ENCODE peak calls at places on chromosomes 3 and 15, in five cellular contexts. One of them, this sample, is unnamed.

GRCh38 chr15:88716543-88717341 is 77.9 kb downstream of the ISG20 start:
- DNase-seq in foreskin fibroblast: no peak
- DNase-seq in choroid plexus epithelial cell: no peak
- DNase-seq in astrocyte of the spinal cord: no peak
- DNase-seq in right atrium auricular region: no peak
- DNase-seq in this sample: no peak

GRCh38 chr15:101028772-101029438 is 109.7 kb downstream of the LRRK1 start:
- DNase-seq in foreskin fibroblast: no peak
- DNase-seq in choroid plexus epithelial cell: no peak
- DNase-seq in astrocyte of the spinal cord: no peak
- DNase-seq in right atrium auricular region: peak
- DNase-seq in this sample: no peak

GRCh38 chr3:52789746-52790040 is 4.9 kb upstream of the ITIH3 start:
- DNase-seq in foreskin fibroblast: no peak
- DNase-seq in choroid plexus epithelial cell: no peak
- DNase-seq in astrocyte of the spinal cord: no peak
- DNase-seq in right atrium auricular region: no peak
- DNase-seq in this sample: no peak

GRCh38 chr3:134373942-134374790 is at the start of gene AMOTL2:
- DNase-seq in foreskin fibroblast: peak
- DNase-seq in choroid plexus epithelial cell: peak
- DNase-seq in astrocyte of the spinal cord: peak
- DNase-seq in right atrium auricular region: peak
- DNase-seq in this sample: peak

GRCh38 chr3:77256584-77257488 is 216.9 kb downstream of the ROBO2 start:
- DNase-seq in foreskin fibroblast: peak
- DNase-seq in choroid plexus epithelial cell: no peak
- DNase-seq in astrocyte of the spinal cord: no peak
- DNase-seq in right atrium auricular region: no peak
- DNase-seq in this sample: no peak

GRCh38 chr15:73708691-73709090 is 24.5 kb downstream of the CD276 start:
- DNase-seq in foreskin fibroblast: no peak
- DNase-seq in choroid plexus epithelial cell: no peak
- DNase-seq in astrocyte of the spinal cord: no peak
- DNase-seq in right atrium auricular region: no peak
- DNase-seq in this sample: no peak

GRCh38 chr3:50503947-50504346 is 513 bp upstream of the CACNA2D2 start:
- DNase-seq in foreskin fibroblast: no peak
- DNase-seq in choroid plexus epithelial cell: no peak
- DNase-seq in astrocyte of the spinal cord: no peak
- DNase-seq in right atrium auricular region: no peak
- DNase-seq in this sample: no peak

GRCh38 chr15:94280301-94280700 is 48.9 kb downstream of the MCTP2 start:
- DNase-seq in foreskin fibroblast: no peak
- DNase-seq in choroid plexus epithelial cell: no peak
- DNase-seq in astrocyte of the spinal cord: no peak
- DNase-seq in right atrium auricular region: no peak
- DNase-seq in this sample: no peak

GRCh38 chr3:1195922-1196321 is 103.1 kb downstream of the CNTN6 start:
- DNase-seq in foreskin fibroblast: peak
- DNase-seq in choroid plexus epithelial cell: peak
- DNase-seq in astrocyte of the spinal cord: peak
- DNase-seq in right atrium auricular region: no peak
- DNase-seq in this sample: peak

GRCh38 chr15:83288381-83288801 is 3.9 kb upstream of the BNC1 start:
- DNase-seq in foreskin fibroblast: no peak
- DNase-seq in choroid plexus epithelial cell: no peak
- DNase-seq in astrocyte of the spinal cord: no peak
- DNase-seq in right atrium auricular region: no peak
- DNase-seq in this sample: no peak

GRCh38 chr15:70608156-70608555 is 155.2 kb downstream of the UACA start:
- DNase-seq in foreskin fibroblast: no peak
- DNase-seq in choroid plexus epithelial cell: peak
- DNase-seq in astrocyte of the spinal cord: peak
- DNase-seq in right atrium auricular region: no peak
- DNase-seq in this sample: peak

GRCh38 chr3:120145498-120146285 is 51.4 kb upstream of the GSK3B start:
- DNase-seq in foreskin fibroblast: peak
- DNase-seq in choroid plexus epithelial cell: peak
- DNase-seq in astrocyte of the spinal cord: peak
- DNase-seq in right atrium auricular region: no peak
- DNase-seq in this sample: peak

GRCh38 chr3:146218880-146219866 is 31.7 kb downstream of the PLSCR4 start:
- DNase-seq in foreskin fibroblast: peak
- DNase-seq in choroid plexus epithelial cell: peak
- DNase-seq in astrocyte of the spinal cord: peak
- DNase-seq in right atrium auricular region: no peak
- DNase-seq in this sample: peak

GRCh38 chr15:97995881-97996603 is 35.5 kb downstream of the ARRDC4 start:
- DNase-seq in foreskin fibroblast: peak
- DNase-seq in choroid plexus epithelial cell: peak
- DNase-seq in astrocyte of the spinal cord: no peak
- DNase-seq in right atrium auricular region: no peak
- DNase-seq in this sample: peak

GRCh38 chr3:75692061-75692460 is 27.9 kb downstream of the FRG2C start:
- DNase-seq in foreskin fibroblast: no peak
- DNase-seq in choroid plexus epithelial cell: peak
- DNase-seq in astrocyte of the spinal cord: no peak
- DNase-seq in right atrium auricular region: no peak
- DNase-seq in this sample: no peak

GRCh38 chr15:76973362-76973743 is 21.6 kb upstream of the PSTPIP1 start:
- DNase-seq in foreskin fibroblast: no peak
- DNase-seq in choroid plexus epithelial cell: peak
- DNase-seq in astrocyte of the spinal cord: no peak
- DNase-seq in right atrium auricular region: no peak
- DNase-seq in this sample: peak

GRCh38 chr3:156443079-156443478 is 111.8 kb downstream of the SSR3 start:
- DNase-seq in foreskin fibroblast: no peak
- DNase-seq in choroid plexus epithelial cell: no peak
- DNase-seq in astrocyte of the spinal cord: no peak
- DNase-seq in right atrium auricular region: no peak
- DNase-seq in this sample: peak

GRCh38 chr3:169969696-169970095 is 3.1 kb downstream of the SEC62 start:
- DNase-seq in foreskin fibroblast: no peak
- DNase-seq in choroid plexus epithelial cell: no peak
- DNase-seq in astrocyte of the spinal cord: no peak
- DNase-seq in right atrium auricular region: no peak
- DNase-seq in this sample: no peak

GRCh38 chr3:35448121-35448520 is 191.2 kb upstream of the ARPP21 start:
- DNase-seq in foreskin fibroblast: no peak
- DNase-seq in choroid plexus epithelial cell: no peak
- DNase-seq in astrocyte of the spinal cord: no peak
- DNase-seq in right atrium auricular region: no peak
- DNase-seq in this sample: no peak

GRCh38 chr3:172104471-172105072 is 65.2 kb downstream of the FNDC3B start:
- DNase-seq in foreskin fibroblast: no peak
- DNase-seq in choroid plexus epithelial cell: peak
- DNase-seq in astrocyte of the spinal cord: peak
- DNase-seq in right atrium auricular region: no peak
- DNase-seq in this sample: peak

GRCh38 chr3:48514431-48515227 is 10.7 kb upstream of the SHISA5 start:
- DNase-seq in foreskin fibroblast: no peak
- DNase-seq in choroid plexus epithelial cell: no peak
- DNase-seq in astrocyte of the spinal cord: no peak
- DNase-seq in right atrium auricular region: no peak
- DNase-seq in this sample: no peak

GRCh38 chr15:63800739-63801138 is 33.0 kb downstream of the HERC1 start:
- DNase-seq in foreskin fibroblast: no peak
- DNase-seq in choroid plexus epithelial cell: no peak
- DNase-seq in astrocyte of the spinal cord: no peak
- DNase-seq in right atrium auricular region: no peak
- DNase-seq in this sample: no peak

GRCh38 chr3:18968120-18968519 is 180.2 kb upstream of the KCNH8 start:
- DNase-seq in foreskin fibroblast: no peak
- DNase-seq in choroid plexus epithelial cell: no peak
- DNase-seq in astrocyte of the spinal cord: no peak
- DNase-seq in right atrium auricular region: no peak
- DNase-seq in this sample: no peak

GRCh38 chr15:29141908-29142747 is 127.5 kb downstream of the NSMCE3 start:
- DNase-seq in foreskin fibroblast: no peak
- DNase-seq in choroid plexus epithelial cell: no peak
- DNase-seq in astrocyte of the spinal cord: no peak
- DNase-seq in right atrium auricular region: no peak
- DNase-seq in this sample: no peak

GRCh38 chr3:55802816-55803215 is 315.7 kb upstream of the WNT5A start:
- DNase-seq in foreskin fibroblast: no peak
- DNase-seq in choroid plexus epithelial cell: no peak
- DNase-seq in astrocyte of the spinal cord: no peak
- DNase-seq in right atrium auricular region: no peak
- DNase-seq in this sample: no peak

GRCh38 chr3:124934577-124934976 is at the start of gene MUC13:
- DNase-seq in foreskin fibroblast: no peak
- DNase-seq in choroid plexus epithelial cell: no peak
- DNase-seq in astrocyte of the spinal cord: no peak
- DNase-seq in right atrium auricular region: no peak
- DNase-seq in this sample: no peak

GRCh38 chr3:63251499-63251898 is 26.6 kb upstream of the SYNPR start:
- DNase-seq in foreskin fibroblast: no peak
- DNase-seq in choroid plexus epithelial cell: no peak
- DNase-seq in astrocyte of the spinal cord: no peak
- DNase-seq in right atrium auricular region: no peak
- DNase-seq in this sample: no peak

GRCh38 chr3:61381745-61382392 is 130.6 kb upstream of the FHIT start:
- DNase-seq in foreskin fibroblast: peak
- DNase-seq in choroid plexus epithelial cell: peak
- DNase-seq in astrocyte of the spinal cord: peak
- DNase-seq in right atrium auricular region: no peak
- DNase-seq in this sample: peak

GRCh38 chr3:140316895-140317400 is 360.9 kb upstream of the TRIM42 start:
- DNase-seq in foreskin fibroblast: no peak
- DNase-seq in choroid plexus epithelial cell: no peak
- DNase-seq in astrocyte of the spinal cord: no peak
- DNase-seq in right atrium auricular region: no peak
- DNase-seq in this sample: no peak

GRCh38 chr3:183554377-183554776 is 1.1 kb downstream of the KLHL6 start:
- DNase-seq in foreskin fibroblast: no peak
- DNase-seq in choroid plexus epithelial cell: no peak
- DNase-seq in astrocyte of the spinal cord: no peak
- DNase-seq in right atrium auricular region: no peak
- DNase-seq in this sample: no peak

GRCh38 chr3:163481738-163482137 is 1596.6 kb downstream of the SI start:
- DNase-seq in foreskin fibroblast: no peak
- DNase-seq in choroid plexus epithelial cell: no peak
- DNase-seq in astrocyte of the spinal cord: no peak
- DNase-seq in right atrium auricular region: no peak
- DNase-seq in this sample: no peak

GRCh38 chr3:172138031-172138538 is 98.7 kb downstream of the FNDC3B start:
- DNase-seq in foreskin fibroblast: peak
- DNase-seq in choroid plexus epithelial cell: peak
- DNase-seq in astrocyte of the spinal cord: no peak
- DNase-seq in right atrium auricular region: no peak
- DNase-seq in this sample: peak

GRCh38 chr3:127480196-127480933 is 110.2 kb downstream of the TPRA1 start:
- DNase-seq in foreskin fibroblast: no peak
- DNase-seq in choroid plexus epithelial cell: no peak
- DNase-seq in astrocyte of the spinal cord: no peak
- DNase-seq in right atrium auricular region: no peak
- DNase-seq in this sample: no peak

GRCh38 chr3:88057650-88058321 is 1.0 kb downstream of the CGGBP1 start:
- DNase-seq in foreskin fibroblast: peak
- DNase-seq in choroid plexus epithelial cell: peak
- DNase-seq in astrocyte of the spinal cord: peak
- DNase-seq in right atrium auricular region: no peak
- DNase-seq in this sample: peak
- TF ChIP-seq CTCF in foreskin fibroblast: peak
- TF ChIP-seq CTCF in choroid plexus epithelial cell: peak
- TF ChIP-seq CTCF in astrocyte of the spinal cord: peak
- TF ChIP-seq CTCF in right atrium auricular region: peak
- TF ChIP-seq CTCF in this sample: peak

GRCh38 chr3:33115024-33115768 is 1.4 kb downstream of the CRTAP start:
- DNase-seq in foreskin fibroblast: peak
- DNase-seq in choroid plexus epithelial cell: peak
- DNase-seq in astrocyte of the spinal cord: peak
- DNase-seq in right atrium auricular region: peak
- DNase-seq in this sample: peak

GRCh38 chr3:33117461-33117860 is 3.6 kb downstream of the CRTAP start:
- DNase-seq in foreskin fibroblast: no peak
- DNase-seq in choroid plexus epithelial cell: no peak
- DNase-seq in astrocyte of the spinal cord: no peak
- DNase-seq in right atrium auricular region: no peak
- DNase-seq in this sample: no peak

GRCh38 chr3:33111581-33111980 is 2.2 kb upstream of the CRTAP start:
- DNase-seq in foreskin fibroblast: no peak
- DNase-seq in choroid plexus epithelial cell: no peak
- DNase-seq in astrocyte of the spinal cord: no peak
- DNase-seq in right atrium auricular region: no peak
- DNase-seq in this sample: no peak

GRCh38 chr3:33113772-33114621 is at the start of gene CRTAP:
- DNase-seq in foreskin fibroblast: peak
- DNase-seq in choroid plexus epithelial cell: peak
- DNase-seq in astrocyte of the spinal cord: peak
- DNase-seq in right atrium auricular region: peak
- DNase-seq in this sample: peak

DNA sequence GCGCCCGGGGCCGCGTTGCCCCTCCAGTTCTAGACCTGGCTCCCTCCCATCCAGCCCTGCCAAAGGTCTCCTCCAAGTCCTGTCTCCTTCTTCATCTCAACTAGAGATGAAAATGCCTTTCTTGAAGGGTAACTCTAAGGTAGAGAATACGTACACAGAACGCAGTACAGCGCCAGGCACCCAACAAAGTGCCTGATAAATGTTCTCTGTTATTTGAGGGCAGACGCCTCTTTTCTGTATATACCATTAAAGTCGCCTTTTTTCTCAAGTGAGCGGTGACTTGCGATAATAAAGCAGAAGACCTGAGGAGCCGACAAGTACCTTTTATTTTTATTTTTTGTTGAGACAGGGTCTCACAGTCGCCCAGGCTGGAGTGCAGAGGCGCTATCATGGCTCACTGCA is 809 bp downstream of the CRTAP start:
- DNase-seq in foreskin fibroblast: no peak
- DNase-seq in choroid plexus epithelial cell: no peak
- DNase-seq in astrocyte of the spinal cord: no peak
- DNase-seq in right atrium auricular region: no peak
- DNase-seq in this sample: no peak
- H3K4me3 ChIP-seq in foreskin fibroblast: peak
- H3K4me3 ChIP-seq in choroid plexus epithelial cell: peak
- H3K4me3 ChIP-seq in astrocyte of the spinal cord: peak
- H3K4me3 ChIP-seq in right atrium auricular region: peak
- H3K4me3 ChIP-seq in this sample: peak

DNA sequence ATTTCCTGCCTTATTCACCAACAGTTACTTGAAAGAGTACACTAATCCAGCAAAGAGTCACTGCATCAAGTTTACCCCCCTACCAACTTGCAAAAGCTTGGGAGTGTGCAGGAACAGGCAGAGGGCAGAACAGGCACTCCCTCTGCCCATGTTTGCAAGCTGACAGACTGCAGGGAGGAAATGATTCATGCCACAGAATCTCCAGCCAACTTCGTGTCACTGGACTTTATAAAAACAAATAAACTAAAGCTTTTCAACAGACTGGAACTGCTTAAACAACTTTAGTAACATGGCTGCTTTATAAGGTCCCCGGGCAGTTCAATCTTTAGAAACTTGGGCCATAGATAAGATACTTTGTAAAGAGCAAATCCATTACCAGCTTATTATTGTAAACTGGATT is 129.5 kb downstream of the THRB start:
- DNase-seq in foreskin fibroblast: peak
- DNase-seq in choroid plexus epithelial cell: peak
- DNase-seq in astrocyte of the spinal cord: peak
- DNase-seq in right atrium auricular region: peak
- DNase-seq in this sample: peak
- TF ChIP-seq CTCF in foreskin fibroblast: no peak
- TF ChIP-seq CTCF in choroid plexus epithelial cell: peak
- TF ChIP-seq CTCF in astrocyte of the spinal cord: no peak
- TF ChIP-seq CTCF in right atrium auricular region: peak
- TF ChIP-seq CTCF in this sample: peak

GRCh38 chr3:58494107-58494506 is 2.2 kb downstream of the KCTD6 start:
- DNase-seq in foreskin fibroblast: no peak
- DNase-seq in choroid plexus epithelial cell: no peak
- DNase-seq in astrocyte of the spinal cord: no peak
- DNase-seq in right atrium auricular region: no peak
- DNase-seq in this sample: peak
- H3K4me3 ChIP-seq in foreskin fibroblast: peak
- H3K4me3 ChIP-seq in choroid plexus epithelial cell: no peak
- H3K4me3 ChIP-seq in astrocyte of the spinal cord: no peak
- H3K4me3 ChIP-seq in right atrium auricular region: no peak
- H3K4me3 ChIP-seq in this sample: no peak